ENCODE peak calls at places on chromosomes 3 and 15, in seven cellular contexts. N is NCI-H2029 treated with DMSO at 0.1 percent for 48 hours; O is osteocyte; M is stimulated activated CD4-positive, alpha-beta T cell treated with anti-CD3 and anti-CD28 coated beads, Interleukin-12 subunit alpha, Interleukin-12 subunit beta, amount 100 ng/mL, for 24 hours; S is RPMI7951; L is GM23248; B is CD4-positive, alpha-beta T cell. V is an unnamed sample.

GRCh38 chr3:148360046-148360445 is 337.7 kb upstream of the AGTR1 start:
- DNase-seq in L (peak; percentile 62), M (no peak), O (no peak), S (no peak), N (no peak), B (no peak), V (no peak)

GRCh38 chr3:98711426-98711825 is 51.7 kb upstream of the ST3GAL6 start:
- DNase-seq in S (no peak), O (no peak), M (no peak), B (no peak), N (no peak), L (no peak), V (no peak)

GRCh38 chr3:60954049-60954448 is 297.2 kb downstream of the FHIT start:
- DNase-seq in N (no peak), L (peak; percentile 80), O (no peak), M (no peak), S (peak; percentile 64), B (no peak), V (no peak)

GRCh38 chr3:32934150-32934742 is 17.2 kb upstream of the CCR4 start:
- DNase-seq in N (no peak), B (no peak), O (no peak), M (no peak), S (peak; percentile 11), L (peak; percentile 47), V (no peak)

GRCh38 chr15:91855684-91856553 is 2.4 kb downstream of the SLCO3A1 start:
- DNase-seq in N (peak; percentile 48), S (no peak), O (peak; percentile 44), B (no peak), M (no peak), L (peak; percentile 5), V (peak; percentile 77)

GRCh38 chr3:50167069-50167781 is 12.1 kb downstream of the SEMA3F start:
- DNase-seq in N (no peak), M (no peak), O (no peak), L (no peak), B (no peak), S (no peak), V (peak; percentile 10)

GRCh38 chr3:64623125-64623524 is 64.7 kb downstream of the ADAMTS9 start:
- DNase-seq in S (no peak), M (no peak), N (no peak), B (no peak), L (no peak), O (no peak), V (no peak)

GRCh38 chr3:140571836-140572235 is 106.0 kb upstream of the TRIM42 start:
- DNase-seq in O (no peak), M (no peak), S (no peak), N (no peak), B (no peak), L (no peak), V (no peak)

GRCh38 chr15:98076021-98076816 is 115.7 kb downstream of the ARRDC4 start:
- DNase-seq in L (peak; percentile 33), M (no peak), N (no peak), S (peak; percentile 30), O (no peak), B (no peak), V (no peak)

V was measured in DMS79 treated with DMSO at 0.1 percent for 48 hours.